ENCODE peak calls at places on chromosome 4, in seven cellular contexts. C is mesendoderm; S is H4; L is stimulated activated effector memory CD8-positive, alpha-beta T cell treated with anti-CD3 and anti-CD28 coated beads, Interleukin-12 subunit alpha, Interleukin-12 subunit beta, amount 100 ng/mL, for 72 hours; A is NCI-H1436; X is GM23248; E is skeletal muscle cell. N is an unnamed sample.

GRCh38 chr4:10643600-10644425 is 40.8 kb downstream of the CLNK start:
- DNase-seq in X (no peak), A (no peak), C (no peak), E (no peak), S (no peak), L (no peak), N (no peak)

GRCh38 chr4:94536649-94537464 is 85.1 kb downstream of the PDLIM5 start:
- DNase-seq in L (no peak), A (no peak), E (no peak), X (no peak), S (no peak), C (peak), N (no peak)

GRCh38 chr4:180150818-180151217 is 2092.4 kb upstream of the TENM3 start:
- DNase-seq in X (peak), C (no peak), A (no peak), S (peak), L (no peak), E (no peak), N (no peak)

GRCh38 chr4:99655315-99656081 is 2.1 kb downstream of the C4orf54 start:
- DNase-seq in X (peak), A (peak), S (peak), L (no peak), E (no peak), C (no peak), N (peak)

GRCh38 chr4:102684605-102685052 is 76.1 kb downstream of the MANBA start:
- DNase-seq in X (peak), A (no peak), S (peak), L (no peak), E (no peak), C (no peak), N (no peak)

GRCh38 chr4:88796545-88796944 is 98.9 kb upstream of the NAP1L5 start:
- DNase-seq in S (no peak), L (no peak), A (no peak), E (no peak), X (no peak), C (no peak), N (no peak)

GRCh38 chr4:3009422-3009821 is 46.1 kb downstream of the GRK4 start:
- DNase-seq in L (peak), X (peak), A (no peak), S (no peak), C (peak), E (no peak), N (no peak)

GRCh38 chr4:114312349-114312748 is 286.3 kb upstream of the UGT8 start:
- DNase-seq in S (no peak), E (no peak), C (no peak), L (no peak), A (peak), X (no peak), N (no peak)

GRCh38 chr4:20124317-20125026 is 127.2 kb upstream of the SLIT2 start:
- DNase-seq in E (no peak), X (no peak), L (no peak), A (no peak), S (no peak), C (no peak), N (no peak)

GRCh38 chr4:155371432-155372043 is 5.2 kb downstream of the MAP9 start:
- DNase-seq in X (peak), A (no peak), E (no peak), L (no peak), C (peak), S (peak), N (no peak)

GRCh38 chr4:71009796-71010588 is 16.5 kb downstream of the DCK start:
- DNase-seq in C (peak), S (no peak), L (no peak), E (no peak), X (peak), A (peak), N (no peak)

GRCh38 chr4:142645478-142646108 is 200.5 kb downstream of the INPP4B start:
- DNase-seq in X (no peak), E (no peak), S (no peak), C (no peak), L (no peak), A (no peak), N (peak)

GRCh38 chr4:176778063-176778462 is 14.7 kb downstream of the VEGFC start:
- DNase-seq in C (no peak), X (peak), A (no peak), L (no peak), E (peak), S (peak), N (peak)

GRCh38 chr4:156388826-156389225 is 435.2 kb upstream of the CTSO start:
- DNase-seq in A (no peak), S (no peak), E (peak), X (peak), L (no peak), C (no peak), N (no peak)

GRCh38 chr4:67475155-67475554 is 70.1 kb downstream of the CENPC start:
- DNase-seq in C (no peak), X (no peak), A (no peak), L (peak), S (no peak), E (no peak), N (no peak)

GRCh38 chr4:81039351-81040174 is 9.1 kb downstream of the BMP3 start:
- DNase-seq in C (peak), S (no peak), E (no peak), A (no peak), X (peak), L (no peak), N (no peak)

GRCh38 chr4:101282076-101282844 is 65.1 kb downstream of the PPP3CA start:
- DNase-seq in S (no peak), L (no peak), C (peak), E (no peak), A (no peak), X (no peak), N (no peak)

GRCh38 chr4:83093060-83093640 is 21.4 kb downstream of the PLAC8 start:
- DNase-seq in A (no peak), X (no peak), L (no peak), S (no peak), C (peak), E (no peak), N (no peak)

GRCh38 chr4:153215976-153216375 is 11.7 kb downstream of the TRIM2 start:
- DNase-seq in A (no peak), L (no peak), E (peak), S (no peak), X (peak), C (no peak), N (no peak)

GRCh38 chr4:45662996-45663395 is 460.9 kb downstream of the GABRG1 start:
- DNase-seq in A (no peak), L (no peak), S (peak), X (peak), C (no peak), E (no peak), N (no peak)

GRCh38 chr4:2843023-2843908 is at the start of gene ADD1:
- DNase-seq in C (peak), L (peak), S (peak), A (peak), E (peak), X (peak), N (peak)